ENCODE peak calls at places on chromosomes 2 and 18, in five cellular contexts. One of them, this sample, is unnamed. For H3K4me1, the result is how much of the 10 kb centered on the place peaks cover.

GRCh38 chr2:101190753-101191516 is 39.8 kb upstream of the TBC1D8 start:
- DNase-seq in right cardiac atrium: no peak
- DNase-seq in spleen: no peak
- DNase-seq in CD8-positive, alpha-beta T cell: no peak
- DNase-seq in lower lobe of right lung: no peak
- DNase-seq in this sample: no peak

GRCh38 chr2:169139993-169140767 is 70.8 kb downstream of the DHRS9 start:
- DNase-seq in right cardiac atrium: no peak
- DNase-seq in spleen: no peak
- DNase-seq in CD8-positive, alpha-beta T cell: no peak
- DNase-seq in lower lobe of right lung: no peak
- DNase-seq in this sample: no peak

GRCh38 chr2:58865436-58865835 is 624.3 kb upstream of the FANCL start:
- DNase-seq in right cardiac atrium: no peak
- DNase-seq in spleen: no peak
- DNase-seq in CD8-positive, alpha-beta T cell: no peak
- DNase-seq in lower lobe of right lung: no peak
- DNase-seq in this sample: no peak

GRCh38 chr2:86765308-86765695 is 25.4 kb downstream of the CD8A start:
- DNase-seq in right cardiac atrium: no peak
- DNase-seq in spleen: no peak
- DNase-seq in CD8-positive, alpha-beta T cell: no peak
- DNase-seq in lower lobe of right lung: no peak
- DNase-seq in this sample: no peak

GRCh38 chr2:70733428-70734185 is 34.4 kb downstream of the ADD2 start:
- DNase-seq in right cardiac atrium: no peak
- DNase-seq in spleen: no peak
- DNase-seq in CD8-positive, alpha-beta T cell: no peak
- DNase-seq in lower lobe of right lung: no peak
- DNase-seq in this sample: no peak

GRCh38 chr2:65612654-65613053 is 180.3 kb upstream of the SPRED2 start:
- DNase-seq in right cardiac atrium: no peak
- DNase-seq in spleen: no peak
- DNase-seq in CD8-positive, alpha-beta T cell: no peak
- DNase-seq in lower lobe of right lung: no peak
- DNase-seq in this sample: no peak

GRCh38 chr2:10331033-10331701 is 28.5 kb downstream of the HPCAL1 start:
- DNase-seq in right cardiac atrium: peak
- DNase-seq in spleen: peak
- DNase-seq in CD8-positive, alpha-beta T cell: peak
- DNase-seq in lower lobe of right lung: peak
- DNase-seq in this sample: peak

GRCh38 chr18:31577195-31577594 is 14.5 kb upstream of the TTR start:
- DNase-seq in right cardiac atrium: no peak
- DNase-seq in spleen: no peak
- DNase-seq in CD8-positive, alpha-beta T cell: no peak
- DNase-seq in lower lobe of right lung: no peak
- DNase-seq in this sample: no peak

GRCh38 chr2:239429473-239430350 is 28.9 kb upstream of the HDAC4 start:
- DNase-seq in right cardiac atrium: no peak
- DNase-seq in spleen: no peak
- DNase-seq in CD8-positive, alpha-beta T cell: no peak
- DNase-seq in lower lobe of right lung: no peak
- DNase-seq in this sample: no peak

GRCh38 chr2:191632426-191632825 is 45.5 kb upstream of the NABP1 start:
- DNase-seq in right cardiac atrium: no peak
- DNase-seq in spleen: no peak
- DNase-seq in CD8-positive, alpha-beta T cell: no peak
- DNase-seq in lower lobe of right lung: no peak
- DNase-seq in this sample: no peak
- H3K4me1 ChIP-seq in right cardiac atrium: under half
- H3K4me1 ChIP-seq in spleen: under half
- H3K4me1 ChIP-seq in CD8-positive, alpha-beta T cell: under half
- H3K4me1 ChIP-seq in lower lobe of right lung: under half
- H3K4me1 ChIP-seq in this sample: under half

DNA sequence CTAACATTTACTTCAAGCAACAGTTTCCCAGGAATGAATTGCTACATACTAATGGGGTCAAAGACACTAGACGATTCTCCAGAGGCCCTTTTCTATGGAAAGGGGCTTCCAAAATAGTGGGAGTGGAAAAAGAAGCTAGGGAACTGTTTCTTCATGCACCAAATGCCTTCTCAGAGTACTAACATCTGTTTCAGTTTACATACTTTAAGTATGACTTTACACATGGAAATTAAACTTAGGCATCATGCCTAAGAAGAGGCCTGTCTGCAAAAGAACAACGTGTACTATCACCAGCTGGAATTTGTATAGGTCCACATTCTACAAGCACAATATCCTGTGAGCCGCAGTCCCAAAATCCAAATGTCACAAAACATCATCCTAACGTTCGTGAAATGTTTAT is 29.4 kb upstream of the WDR75 start:
- DNase-seq in right cardiac atrium: no peak
- DNase-seq in spleen: no peak
- DNase-seq in CD8-positive, alpha-beta T cell: no peak
- DNase-seq in lower lobe of right lung: no peak
- DNase-seq in this sample: no peak
- H3K4me3 ChIP-seq in right cardiac atrium: no peak
- H3K4me3 ChIP-seq in spleen: no peak
- H3K4me3 ChIP-seq in CD8-positive, alpha-beta T cell: no peak
- H3K4me3 ChIP-seq in lower lobe of right lung: no peak
- H3K4me3 ChIP-seq in this sample: no peak

GRCh38 chr2:97715951-97716694 is 2.7 kb downstream of the ZAP70 start:
- DNase-seq in right cardiac atrium: no peak
- DNase-seq in spleen: peak
- DNase-seq in CD8-positive, alpha-beta T cell: no peak
- DNase-seq in lower lobe of right lung: no peak
- DNase-seq in this sample: no peak

GRCh38 chr2:97713296-97714083 is at the start of gene ZAP70:
- DNase-seq in right cardiac atrium: no peak
- DNase-seq in spleen: peak
- DNase-seq in CD8-positive, alpha-beta T cell: peak
- DNase-seq in lower lobe of right lung: no peak
- DNase-seq in this sample: peak

GRCh38 chr2:97714084-97714949 is 941 bp downstream of the ZAP70 start:
- DNase-seq in right cardiac atrium: no peak
- DNase-seq in spleen: peak
- DNase-seq in CD8-positive, alpha-beta T cell: no peak
- DNase-seq in lower lobe of right lung: no peak
- DNase-seq in this sample: peak

GRCh38 chr2:97716695-97717617 is 3.6 kb downstream of the ZAP70 start:
- DNase-seq in right cardiac atrium: no peak
- DNase-seq in spleen: peak
- DNase-seq in CD8-positive, alpha-beta T cell: no peak
- DNase-seq in lower lobe of right lung: no peak
- DNase-seq in this sample: peak

GRCh38 chr2:97714950-97715652 is 1.7 kb downstream of the ZAP70 start:
- DNase-seq in right cardiac atrium: no peak
- DNase-seq in spleen: peak
- DNase-seq in CD8-positive, alpha-beta T cell: no peak
- DNase-seq in lower lobe of right lung: no peak
- DNase-seq in this sample: no peak
- H3K4me1 ChIP-seq in right cardiac atrium: under half
- H3K4me1 ChIP-seq in spleen: half or more
- H3K4me1 ChIP-seq in CD8-positive, alpha-beta T cell: half or more
- H3K4me1 ChIP-seq in lower lobe of right lung: under half
- H3K4me1 ChIP-seq in this sample: under half

DNA sequence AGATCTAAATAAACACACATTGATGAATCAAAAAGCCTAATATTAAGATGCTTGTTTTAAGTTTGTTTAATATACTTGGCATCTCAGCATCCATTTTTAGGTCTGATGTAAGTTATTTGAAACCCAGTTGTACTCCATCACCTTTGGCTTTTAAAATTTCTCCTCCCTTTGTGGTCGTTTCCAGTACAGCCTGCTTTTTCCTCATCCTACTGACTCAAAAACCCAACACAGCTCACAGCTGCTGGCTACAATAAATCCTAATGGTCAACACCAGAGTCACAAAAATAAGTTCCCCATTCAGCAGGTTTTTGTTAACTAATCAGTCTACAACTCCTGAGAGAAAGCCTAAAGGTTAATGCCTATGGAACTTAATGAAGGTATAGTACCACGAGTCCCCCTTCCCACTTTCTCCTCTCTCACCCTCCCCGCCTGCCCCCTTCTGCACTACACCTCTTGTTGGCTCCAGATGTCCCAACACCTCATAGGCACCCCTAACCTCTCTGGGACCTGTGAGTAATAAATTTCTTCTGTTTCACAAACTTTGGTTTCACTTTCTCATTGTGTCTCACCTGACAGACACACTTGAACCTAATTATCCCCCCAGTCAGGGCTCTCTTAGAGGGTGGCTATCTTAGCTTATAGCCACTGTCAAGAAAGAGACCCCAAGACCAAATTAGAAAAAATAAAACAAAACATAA is 148.6 kb downstream of the GALNT1 start:
- DNase-seq in right cardiac atrium: no peak
- DNase-seq in spleen: no peak
- DNase-seq in CD8-positive, alpha-beta T cell: no peak
- DNase-seq in lower lobe of right lung: no peak
- DNase-seq in this sample: no peak
- H3K4me3 ChIP-seq in right cardiac atrium: no peak
- H3K4me3 ChIP-seq in spleen: no peak
- H3K4me3 ChIP-seq in CD8-positive, alpha-beta T cell: no peak
- H3K4me3 ChIP-seq in lower lobe of right lung: no peak
- H3K4me3 ChIP-seq in this sample: no peak

GRCh38 chr2:180657054-180657453 is 323.4 kb upstream of the UBE2E3 start:
- DNase-seq in right cardiac atrium: no peak
- DNase-seq in spleen: no peak
- DNase-seq in CD8-positive, alpha-beta T cell: no peak
- DNase-seq in lower lobe of right lung: no peak
- DNase-seq in this sample: no peak

GRCh38 chr2:180662555-180662954 is 317.9 kb upstream of the UBE2E3 start:
- DNase-seq in right cardiac atrium: no peak
- DNase-seq in spleen: no peak
- DNase-seq in CD8-positive, alpha-beta T cell: no peak
- DNase-seq in lower lobe of right lung: no peak
- DNase-seq in this sample: no peak

GRCh38 chr2:180660881-180661280 is 319.5 kb upstream of the UBE2E3 start:
- DNase-seq in right cardiac atrium: no peak
- DNase-seq in spleen: no peak
- DNase-seq in CD8-positive, alpha-beta T cell: no peak
- DNase-seq in lower lobe of right lung: no peak
- DNase-seq in this sample: no peak

GRCh38 chr2:180663016-180663471 is 317.4 kb upstream of the UBE2E3 start:
- DNase-seq in right cardiac atrium: no peak
- DNase-seq in spleen: no peak
- DNase-seq in CD8-positive, alpha-beta T cell: no peak
- DNase-seq in lower lobe of right lung: no peak
- DNase-seq in this sample: no peak

DNA sequence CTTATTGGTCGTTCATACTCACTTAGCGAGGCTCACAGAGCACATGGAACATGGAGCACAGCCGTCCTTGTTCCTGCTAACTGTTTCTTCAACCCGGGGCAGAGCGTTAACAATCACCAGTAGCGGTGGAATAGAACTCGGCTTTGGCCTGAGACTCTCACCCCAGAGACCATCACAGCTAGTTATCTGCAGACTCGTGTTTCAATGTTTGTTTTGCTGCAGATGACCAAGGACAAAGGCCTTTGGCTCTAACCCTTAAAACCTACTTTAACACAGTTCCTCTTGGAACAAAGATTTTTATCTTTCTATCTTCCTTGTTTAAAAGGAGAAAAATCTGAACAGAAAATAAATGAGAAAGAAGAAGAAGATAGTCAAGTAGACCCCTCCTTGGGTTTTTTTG is 320.2 kb upstream of the UBE2E3 start:
- DNase-seq in right cardiac atrium: no peak
- DNase-seq in spleen: no peak
- DNase-seq in CD8-positive, alpha-beta T cell: no peak
- DNase-seq in lower lobe of right lung: no peak
- DNase-seq in this sample: no peak
- H3K4me1 ChIP-seq in right cardiac atrium: under half
- H3K4me1 ChIP-seq in spleen: under half
- H3K4me1 ChIP-seq in CD8-positive, alpha-beta T cell: under half
- H3K4me1 ChIP-seq in lower lobe of right lung: under half
- H3K4me1 ChIP-seq in this sample: under half